ENCODE peak calls at places on chromosomes 16 and 17, in eight cellular contexts. U is ovary; C is breast epithelium; A is fibroblast of lung; M is neural progenitor cell; K is naive thymus-derived CD4-positive, alpha-beta T cell; N is colonic mucosa; E is CD8-positive, alpha-beta memory T cell. H is an unnamed sample.

GRCh38 chr17:4082136-4082924 is 60.5 kb downstream of the ZZEF1 start:
- DNase-seq in U (no peak), C (no peak), A (no peak), M (no peak), K (no peak), N (no peak), E (no peak), H (no peak)

GRCh38 chr16:67430504-67431076 is 331 bp upstream of the HSD11B2 start:
- DNase-seq in U (peak; percentile 66), C (peak; percentile 46), A (no peak), M (peak; percentile 57), K (peak; percentile 24), N (peak; percentile 87), E (no peak), H (no peak)

GRCh38 chr17:50325906-50326305 is 20.0 kb upstream of the XYLT2 start:
- DNase-seq in U (peak; percentile 23), C (no peak), A (no peak), M (no peak), K (no peak), N (no peak), E (no peak), H (no peak)

GRCh38 chr16:17885659-17886200 is 415.0 kb upstream of the XYLT1 start:
- DNase-seq in U (no peak), C (no peak), A (no peak), M (no peak), K (no peak), N (no peak), E (no peak), H (no peak)

GRCh38 chr17:79294459-79295071 is 219.9 kb downstream of the ENGASE start:
- DNase-seq in U (peak; percentile 82), C (peak; percentile 19), A (peak; percentile 32), M (peak; percentile 92), K (peak; percentile 16), N (peak; percentile 54), E (peak; percentile 8), H (no peak)

GRCh38 chr17:48878920-48879898 is 13.4 kb upstream of the ATP5MC1 start:
- DNase-seq in U (no peak), C (no peak), A (peak; percentile 75), M (peak; percentile 80), K (peak; percentile 21), N (peak; percentile 73), E (peak; percentile 43), H (no peak)

GRCh38 chr16:88536510-88536909 is 33.7 kb upstream of the ZC3H18 start:
- DNase-seq in U (no peak), C (no peak), A (no peak), M (no peak), K (no peak), N (no peak), E (no peak), H (no peak)

GRCh38 chr16:71297252-71297651 is 8.1 kb upstream of the CMTR2 start:
- DNase-seq in U (no peak), C (no peak), A (no peak), M (no peak), K (no peak), N (no peak), E (no peak), H (no peak)

GRCh38 chr16:54204756-54205155 is 81.8 kb downstream of the IRX3 start:
- DNase-seq in U (no peak), C (peak; percentile 34), A (no peak), M (no peak), K (no peak), N (no peak), E (no peak), H (no peak)

GRCh38 chr16:87238371-87238715 is 78.8 kb downstream of the C16orf95 start:
- DNase-seq in U (no peak), C (no peak), A (no peak), M (no peak), K (no peak), N (no peak), E (no peak), H (no peak)

GRCh38 chr17:79798296-79799173 is 1.7 kb upstream of the CBX8 start:
- DNase-seq in U (no peak), C (no peak), A (no peak), M (peak; percentile 63), K (no peak), N (no peak), E (no peak), H (no peak)

GRCh38 chr17:77887464-77888241 is 70.8 kb upstream of the TNRC6C start:
- DNase-seq in U (peak; percentile 75), C (peak; percentile 64), A (peak; percentile 71), M (peak; percentile 47), K (peak; percentile 66), N (peak; percentile 62), E (peak; percentile 68), H (peak; percentile 97)

GRCh38 chr17:13428611-13429042 is 173.1 kb downstream of the HS3ST3A1 start:
- DNase-seq in U (no peak), C (no peak), A (no peak), M (no peak), K (no peak), N (no peak), E (no peak), H (no peak)

GRCh38 chr16:81587626-81588160 is 143.1 kb downstream of the CMIP start:
- DNase-seq in U (no peak), C (no peak), A (no peak), M (no peak), K (no peak), N (no peak), E (no peak), H (no peak)

GRCh38 chr17:51018541-51018940 is 102.1 kb downstream of the SPAG9 start:
- DNase-seq in U (no peak), C (no peak), A (no peak), M (no peak), K (no peak), N (no peak), E (no peak), H (no peak)

GRCh38 chr17:29162909-29163341 is 17.3 kb downstream of the MYO18A start:
- DNase-seq in U (no peak), C (no peak), A (peak; percentile 47), M (no peak), K (no peak), N (no peak), E (no peak), H (no peak)

GRCh38 chr17:45787656-45788055 is 3.5 kb downstream of the CRHR1 start:
- DNase-seq in U (no peak), C (no peak), A (no peak), M (no peak), K (no peak), N (no peak), E (no peak), H (no peak)

GRCh38 chr17:82685291-82685690 is 13.2 kb downstream of the RAB40B start:
- DNase-seq in U (no peak), C (no peak), A (no peak), M (no peak), K (no peak), N (no peak), E (no peak), H (no peak)

DNA sequence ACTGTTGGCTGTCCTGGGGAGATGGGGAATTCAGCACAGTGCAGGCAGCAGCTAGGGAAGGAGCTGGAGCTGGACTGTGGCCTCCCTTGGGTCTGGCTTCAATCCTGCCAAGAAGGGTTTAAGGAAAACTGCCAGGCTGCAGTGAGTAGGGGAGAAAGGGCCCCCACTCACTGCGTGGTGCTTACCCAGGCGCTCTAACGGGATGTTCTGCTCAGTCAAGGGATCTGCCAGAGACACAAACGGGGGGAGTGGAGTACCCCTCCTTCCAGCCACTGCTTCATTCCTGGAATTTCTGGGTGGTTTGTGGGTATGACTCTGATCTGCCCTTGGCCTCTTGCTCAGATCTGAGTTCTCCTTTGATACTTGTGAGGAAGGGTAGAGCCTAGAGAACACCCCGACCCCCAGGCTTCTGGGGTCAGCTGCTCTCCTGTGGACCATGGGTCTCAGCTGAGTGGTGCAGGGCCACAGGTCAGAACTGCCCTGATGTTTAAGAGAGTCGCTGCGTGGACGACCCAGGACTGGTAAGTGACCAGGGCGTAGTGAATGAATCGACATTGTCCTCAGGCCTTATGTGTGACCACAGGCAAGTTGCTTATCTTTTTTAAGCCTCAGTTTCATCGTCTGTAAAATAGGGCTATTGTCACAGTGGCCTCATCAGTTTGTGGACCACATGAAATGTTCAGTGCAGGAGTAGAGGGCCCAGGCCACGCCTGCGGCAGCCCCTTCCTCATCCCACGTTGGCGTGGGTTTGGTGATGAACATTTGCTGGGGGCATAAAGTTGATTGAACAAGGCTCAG is 9.6 kb downstream of the CRISPLD2 start:
- DNase-seq in U (peak; percentile 83), C (no peak), A (peak; percentile 93), M (peak; percentile 42), K (no peak), N (peak; percentile 46), E (no peak), H (no peak)
- H3K4me1 ChIP-seq in U (peaks cover 17% of the 10 kb centered on the region), C (no peaks in the 10 kb centered on the region), A (peaks cover 34% of the 10 kb centered on the region), M (no peaks in the 10 kb centered on the region), K (no peaks in the 10 kb centered on the region), N (no peaks in the 10 kb centered on the region), E (no peaks in the 10 kb centered on the region), H (peaks cover 56% of the 10 kb centered on the region)

DNA sequence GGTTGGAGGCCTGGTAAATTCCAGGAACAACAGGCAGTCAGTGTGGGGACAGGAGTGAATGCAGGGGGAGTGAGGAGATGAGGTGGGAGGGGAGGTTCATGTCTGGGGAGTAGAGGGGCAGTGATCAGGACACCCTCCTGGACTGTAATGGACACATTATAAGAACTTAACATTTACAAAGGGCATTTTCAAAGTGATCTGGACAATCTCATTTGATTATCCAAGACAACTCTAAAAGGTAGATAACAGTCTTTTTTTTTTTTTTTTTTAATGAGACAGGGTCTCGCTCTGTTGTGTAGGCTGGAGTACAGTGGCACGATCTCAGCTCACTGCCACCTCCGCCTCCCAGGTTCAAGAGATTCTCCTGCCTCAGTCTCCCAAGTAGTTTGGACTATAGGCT is 5.7 kb downstream of the SDK2 start:
- DNase-seq in U (no peak), C (no peak), A (no peak), M (no peak), K (no peak), N (no peak), E (no peak), H (no peak)
- H3K27me3 ChIP-seq in U (no peaks in the 10 kb centered on the region), C (peaks cover 25% of the 10 kb centered on the region), A (no peaks in the 10 kb centered on the region), M (no peaks in the 10 kb centered on the region), K (no peaks in the 10 kb centered on the region), N (peaks cover 12% of the 10 kb centered on the region), E (no peaks in the 10 kb centered on the region), H (no peaks in the 10 kb centered on the region)

DNA sequence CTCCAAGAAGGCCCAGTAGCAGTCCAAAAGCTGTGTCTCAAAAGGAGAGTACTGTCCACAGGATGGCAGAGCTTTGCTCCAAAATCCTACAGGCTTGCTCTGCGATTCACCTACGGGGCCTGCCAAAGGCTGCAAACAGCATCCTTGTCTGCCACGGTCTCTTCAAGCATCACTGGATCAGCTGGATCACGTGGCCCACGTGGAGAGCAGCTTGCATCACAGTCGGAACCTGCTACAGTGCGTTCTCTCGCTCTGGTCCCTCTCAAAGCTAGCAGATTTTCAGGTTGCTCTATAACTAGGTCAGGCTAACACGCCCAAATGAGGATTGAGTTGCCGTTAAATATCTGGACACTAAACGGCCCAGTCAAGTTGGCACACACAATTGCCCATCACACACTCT is 8.4 kb upstream of the TIMM22 start:
- DNase-seq in U (no peak), C (no peak), A (no peak), M (no peak), K (no peak), N (no peak), E (no peak), H (no peak)
- H3K27ac ChIP-seq in U (no peak overlapping the region), C (no peak overlapping the region), A (no peak overlapping the region), M (no peak overlapping the region), K (no peak overlapping the region), N (no peak overlapping the region), E (no peak overlapping the region), H (no peak overlapping the region)

DNA sequence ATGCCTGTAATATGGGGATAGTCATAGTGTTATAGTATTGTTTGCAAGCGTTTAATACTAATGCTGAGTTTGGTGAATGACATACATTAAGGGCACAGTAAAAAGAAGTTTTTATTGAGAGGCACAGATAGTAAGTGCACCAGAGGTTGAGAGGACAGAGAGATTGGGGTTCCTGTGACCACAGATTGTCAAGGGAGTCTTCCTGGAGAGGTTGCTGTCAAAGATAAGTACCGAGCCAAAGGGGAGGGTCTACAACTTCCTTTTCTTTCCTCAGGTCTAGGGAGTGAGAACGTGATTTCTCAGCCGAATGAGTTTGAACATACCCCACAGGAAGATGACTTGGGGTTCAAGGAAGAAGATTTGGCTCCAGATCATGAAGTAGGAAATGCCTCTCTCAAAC is 1.8 kb downstream of the ZNF48 start:
- DNase-seq in U (no peak), C (no peak), A (no peak), M (no peak), K (no peak), N (no peak), E (no peak), H (no peak)
- H3K4me1 ChIP-seq in U (peaks cover 2% of the 10 kb centered on the region), C (peaks cover 9% of the 10 kb centered on the region), A (peaks cover 14% of the 10 kb centered on the region), M (peaks cover 42% of the 10 kb centered on the region), K (peaks cover 14% of the 10 kb centered on the region), N (peaks cover 14% of the 10 kb centered on the region), E (peaks cover 25% of the 10 kb centered on the region), H (peaks cover 40% of the 10 kb centered on the region)